ENCODE peak calls at places on chromosomes 7 and 10, in four cellular contexts. U is IMR-90, L is GM12878, Y is K562. Z is an unnamed sample.

GRCh38 chr7:1854521-1855395 is 184.7 kb downstream of the ELFN1 start:
- DNase-seq in U (no peak), L (no peak), Y (peak; percentile 82), Z (no peak)

GRCh38 chr7:30678805-30679204 is 3.5 kb downstream of the CRHR2 start:
- DNase-seq in U (no peak), L (no peak), Y (no peak), Z (no peak)

GRCh38 chr10:16952610-16953009 is 135.4 kb upstream of the RSU1 start:
- DNase-seq in U (no peak), L (no peak), Y (peak; percentile 24), Z (no peak)

GRCh38 chr7:1091019-1091643 is 3.2 kb downstream of the GPER1 start:
- DNase-seq in U (peak; percentile 55), L (no peak), Y (no peak), Z (no peak)

GRCh38 chr10:27998954-27999275 is at the start of gene ODAD2:
- DNase-seq in U (no peak), L (no peak), Y (no peak), Z (no peak)

GRCh38 chr7:155962191-155962967 is 150.1 kb upstream of the SHH start:
- DNase-seq in U (peak; percentile 77), L (peak; percentile 1), Y (no peak), Z (peak; percentile 52)

GRCh38 chr7:82740246-82740848 is 296.8 kb upstream of the CACNA2D1 start:
- DNase-seq in U (peak; percentile 72), L (no peak), Y (no peak), Z (peak; percentile 65)

GRCh38 chr7:150737265-150738055 is at the start of gene GIMAP5:
- DNase-seq in U (no peak), L (no peak), Y (no peak), Z (no peak)

GRCh38 chr10:123069271-123069670 is 60.5 kb downstream of the ACADSB start:
- DNase-seq in U (no peak), L (no peak), Y (no peak), Z (no peak)

GRCh38 chr7:120583835-120584586 is 273.9 kb downstream of the TSPAN12 start:
- DNase-seq in U (peak; percentile 59), L (no peak), Y (no peak), Z (no peak)

GRCh38 chr7:155456772-155457543 is 971 bp upstream of the EN2 start:
- DNase-seq in U (peak; percentile 31), L (no peak), Y (peak; percentile 70), Z (peak; percentile 91)

GRCh38 chr7:54188843-54189242 is 353.3 kb upstream of the VSTM2A start:
- DNase-seq in U (no peak), L (no peak), Y (no peak), Z (no peak)

GRCh38 chr10:132849546-132850031 is 63.6 kb upstream of the NKX6-2 start:
- DNase-seq in U (no peak), L (no peak), Y (no peak), Z (no peak)

GRCh38 chr10:133127291-133128125 is 32.5 kb upstream of the KNDC1 start:
- DNase-seq in U (no peak), L (no peak), Y (peak; percentile 89), Z (no peak)

GRCh38 chr7:116438274-116438673 is 61.3 kb upstream of the CAV2 start:
- DNase-seq in U (peak; percentile 18), L (no peak), Y (no peak), Z (peak; percentile 76)

GRCh38 chr7:45237788-45238461 is 80.3 kb downstream of the RAMP3 start:
- DNase-seq in U (no peak), L (no peak), Y (peak; percentile 39), Z (peak; percentile 12)

GRCh38 chr10:68348265-68348741 is 15.6 kb upstream of the PBLD start:
- DNase-seq in U (peak; percentile 65), L (no peak), Y (peak; percentile 56), Z (peak; percentile 44)

GRCh38 chr10:7407368-7408002 is 3.3 kb downstream of the SFMBT2 start:
- DNase-seq in U (no peak), L (no peak), Y (no peak), Z (no peak)

GRCh38 chr7:117656806-117657205 is 177.0 kb downstream of the CFTR start:
- DNase-seq in U (no peak), L (no peak), Y (no peak), Z (no peak)

GRCh38 chr7:98210513-98211220 is 572 bp upstream of the BHLHA15 start:
- DNase-seq in U (no peak), L (no peak), Y (no peak), Z (no peak)

GRCh38 chr10:18822156-18822555 is 162.9 kb downstream of the ARL5B start:
- DNase-seq in U (peak; percentile 43), L (no peak), Y (no peak), Z (no peak)

GRCh38 chr7:149196705-149197171 is 1.4 kb downstream of the ZNF282 start:
- DNase-seq in U (no peak), L (no peak), Y (peak; percentile 44), Z (peak; percentile 36)

GRCh38 chr10:98361131-98361633 is 53.8 kb downstream of the PYROXD2 start:
- DNase-seq in U (peak; percentile 100), L (peak; percentile 68), Y (peak; percentile 68), Z (peak; percentile 13)

GRCh38 chr7:117480978-117481377 is 1.2 kb downstream of the CFTR start:
- DNase-seq in U (no peak), L (no peak), Y (no peak), Z (peak; percentile 10)

GRCh38 chr10:54067361-54067760 is 733.7 kb downstream of the PCDH15 start:
- DNase-seq in U (no peak), L (no peak), Y (no peak), Z (no peak)

GRCh38 chr7:102927303-102927933 is 14.6 kb downstream of the LRRC17 start:
- DNase-seq in U (no peak), L (no peak), Y (no peak), Z (no peak)

GRCh38 chr7:107167483-107168232 is 1.1 kb upstream of the HBP1 start:
- DNase-seq in U (peak; percentile 90), L (no peak), Y (peak; percentile 59), Z (peak; percentile 84)

GRCh38 chr10:124644771-124645170 is 99.4 kb downstream of the FAM53B start:
- DNase-seq in U (no peak), L (no peak), Y (no peak), Z (no peak)

DNA sequence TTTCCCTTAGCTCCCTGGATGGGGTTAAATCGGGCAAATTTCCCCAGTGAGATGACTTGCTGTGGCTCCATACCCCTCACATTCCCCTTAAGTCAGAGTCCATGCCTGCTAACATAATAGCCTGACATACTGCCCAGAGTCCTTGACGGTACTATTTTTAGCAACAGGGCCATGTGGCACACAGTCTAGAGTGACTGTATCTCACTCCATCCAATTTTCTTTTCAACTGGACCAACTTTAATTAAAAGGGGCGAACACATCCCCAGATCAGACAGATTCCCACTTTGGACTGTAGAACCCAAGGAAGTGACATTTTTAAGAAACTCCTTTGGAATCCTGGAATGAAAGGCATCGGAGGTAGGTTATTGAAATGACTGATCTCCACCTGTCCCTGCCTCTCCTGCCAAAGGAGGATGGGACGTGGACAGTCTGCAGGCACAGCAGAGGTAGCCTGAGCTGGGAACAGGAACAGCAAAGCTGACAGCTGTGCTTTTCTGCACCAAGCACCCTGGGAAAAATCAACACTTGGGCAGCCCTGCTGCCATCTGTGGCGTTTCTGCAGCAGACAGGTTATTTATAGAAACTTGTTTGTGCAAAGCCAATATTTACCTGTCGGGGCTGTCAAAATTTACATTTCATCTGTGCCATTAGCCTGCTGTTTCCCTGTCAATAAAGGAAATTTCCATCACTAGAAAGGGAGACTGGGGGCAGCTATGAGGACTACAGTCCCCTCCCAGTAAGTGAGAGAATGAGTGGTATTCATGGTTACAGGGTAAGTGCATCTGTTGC is 221.5 kb upstream of the AOAH start:
- DNase-seq in U (no peak), L (no peak), Y (no peak), Z (no peak)
- TF ChIP-seq ELK1 in U (no peak), L (no peak), Y (no peak), Z (no peak)

GRCh38 chr10:80118669-80119068 is 13.9 kb upstream of the PLAC9 start:
- DNase-seq in U (no peak), L (no peak), Y (no peak), Z (no peak)
- TF ChIP-seq ELK1 in U (no peak), L (no peak), Y (no peak), Z (no peak)

DNA sequence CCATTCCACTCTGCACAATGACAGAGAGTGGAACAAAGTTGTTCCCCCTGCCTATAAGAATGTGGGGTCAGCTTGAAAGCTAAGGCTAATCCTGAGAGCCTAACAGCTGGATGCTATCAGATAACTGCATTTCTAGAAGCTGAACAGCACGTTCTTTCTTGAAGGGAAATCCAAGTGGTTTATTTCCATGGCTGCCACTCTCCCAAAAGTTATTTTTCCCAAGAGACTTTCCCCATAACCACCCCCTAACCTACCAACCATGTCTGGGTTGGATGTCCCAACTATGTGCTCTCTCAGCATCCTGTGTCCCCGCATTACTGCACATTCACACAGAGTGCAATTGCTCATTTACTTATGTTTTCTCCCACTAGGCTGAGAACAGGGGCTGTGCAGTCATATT is 140.7 kb upstream of the ANKRD1 start:
- DNase-seq in U (no peak), L (no peak), Y (no peak), Z (no peak)
- TF ChIP-seq ELK1 in U (no peak), L (no peak), Y (no peak), Z (no peak)

GRCh38 chr10:46520941-46521340 is 35.5 kb downstream of the GPRIN2 start:
- DNase-seq in U (peak; percentile 62), L (no peak), Y (no peak), Z (no peak)

GRCh38 chr10:46517541-46517940 is 38.9 kb downstream of the GPRIN2 start:
- DNase-seq in U (no peak), L (no peak), Y (no peak), Z (no peak)

GRCh38 chr10:46522295-46523118 is 34.0 kb downstream of the GPRIN2 start:
- DNase-seq in U (no peak), L (no peak), Y (no peak), Z (no peak)

GRCh38 chr10:46518028-46518725 is 38.3 kb downstream of the GPRIN2 start:
- DNase-seq in U (no peak), L (no peak), Y (no peak), Z (no peak)

DNA sequence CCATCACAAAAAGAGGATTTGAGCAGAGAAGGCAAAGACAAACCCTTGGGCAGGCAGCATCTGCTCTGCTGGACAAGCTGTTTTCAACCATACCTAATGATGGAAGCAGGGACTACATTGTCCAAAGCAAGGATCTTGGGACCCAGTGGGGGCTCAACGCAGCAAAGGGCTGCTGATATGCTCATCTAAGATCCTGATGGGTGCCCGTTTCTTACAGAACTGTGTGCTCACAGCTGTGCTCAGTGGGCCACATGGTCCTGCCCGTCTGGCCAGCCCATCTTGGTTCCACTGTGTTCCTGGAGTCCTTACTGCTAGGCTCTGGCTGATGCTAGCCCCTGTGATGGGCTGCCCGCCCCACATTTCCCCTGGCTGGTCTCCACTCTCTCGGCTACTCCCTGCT is 36.1 kb downstream of the GPRIN2 start:
- DNase-seq in U (no peak), L (no peak), Y (no peak), Z (no peak)
- TF ChIP-seq ELK1 in U (no peak), L (no peak), Y (no peak), Z (no peak)

GRCh38 chr7:131300572-131301466 is 26.9 kb upstream of the MKLN1 start:
- DNase-seq in U (no peak), L (no peak), Y (no peak), Z (no peak)

GRCh38 chr7:131302453-131302852 is 25.2 kb upstream of the MKLN1 start:
- DNase-seq in U (no peak), L (no peak), Y (no peak), Z (no peak)

GRCh38 chr7:131294553-131294952 is 33.1 kb upstream of the MKLN1 start:
- DNase-seq in U (no peak), L (no peak), Y (no peak), Z (no peak)

GRCh38 chr7:131300078-131300477 is 27.6 kb upstream of the MKLN1 start:
- DNase-seq in U (no peak), L (no peak), Y (no peak), Z (no peak)

GRCh38 chr7:131298608-131298992 is 29.1 kb upstream of the MKLN1 start:
- DNase-seq in U (no peak), L (no peak), Y (no peak), Z (no peak)
- TF ChIP-seq ELK1 in U (no peak), L (no peak), Y (no peak), Z (no peak)

GRCh38 chr7:105952917-105953595 is 10.0 kb upstream of the CDHR3 start:
- DNase-seq in U (no peak), L (no peak), Y (no peak), Z (no peak)
- TF ChIP-seq ELK1 in U (no peak), L (no peak), Y (no peak), Z (no peak)

Z was measured in A549.